ENCODE peak calls at places on chromosome 21, in seven cellular contexts. L is bronchial epithelial cell, U is hepatocyte, Z is GM06990, C is fibroblast of lung, Y is cardiac muscle cell, H is mucosa of descending colon. J is an unnamed sample.

GRCh38 chr21:42799516-42799915 is 79.8 kb downstream of the WDR4 start:
- DNase-seq in L (peak; percentile 94), U (no peak), Z (no peak), C (no peak), Y (no peak), H (no peak), J (no peak)

GRCh38 chr21:16644690-16645089 is 868.2 kb upstream of the CXADR start:
- DNase-seq in L (peak; percentile 47), U (no peak), Z (no peak), C (peak; percentile 44), Y (peak; percentile 40), H (no peak), J (no peak)

GRCh38 chr21:34834307-34834706 is 165.5 kb downstream of the CLIC6 start:
- DNase-seq in L (no peak), U (no peak), Z (no peak), C (no peak), Y (no peak), H (no peak), J (no peak)

GRCh38 chr21:15771311-15771710 is 41.5 kb downstream of the USP25 start:
- DNase-seq in L (no peak), U (no peak), Z (no peak), C (no peak), Y (no peak), H (no peak), J (no peak)

GRCh38 chr21:19198801-19199200 is 795.2 kb upstream of the TMPRSS15 start:
- DNase-seq in L (no peak), U (no peak), Z (no peak), C (no peak), Y (no peak), H (no peak), J (no peak)

GRCh38 chr21:16678479-16678878 is 834.4 kb upstream of the CXADR start:
- DNase-seq in L (no peak), U (no peak), Z (no peak), C (no peak), Y (peak; percentile 24), H (no peak), J (no peak)

GRCh38 chr21:40512590-40512989 is 334.4 kb downstream of the DSCAM start:
- DNase-seq in L (no peak), U (no peak), Z (no peak), C (no peak), Y (no peak), H (no peak), J (no peak)

GRCh38 chr21:17554619-17555472 is 42.0 kb downstream of the CXADR start:
- DNase-seq in L (no peak), U (no peak), Z (no peak), C (peak; percentile 5), Y (no peak), H (peak; percentile 17), J (no peak)

GRCh38 chr21:19704832-19705231 is 1293.4 kb upstream of the NCAM2 start:
- DNase-seq in L (no peak), U (no peak), Z (no peak), C (no peak), Y (no peak), H (no peak), J (no peak)

GRCh38 chr21:28393279-28393678 is 599.4 kb downstream of the LTN1 start:
- DNase-seq in L (peak; percentile 97), U (peak; percentile 59), Z (no peak), C (peak; percentile 29), Y (no peak), H (peak; percentile 91), J (no peak)

GRCh38 chr21:35401476-35401875 is 352.4 kb upstream of the RUNX1 start:
- DNase-seq in L (no peak), U (no peak), Z (no peak), C (peak; percentile 90), Y (no peak), H (no peak), J (peak; percentile 27)

GRCh38 chr21:26850116-26850643 is 5.0 kb upstream of the ADAMTS1 start:
- DNase-seq in L (peak; percentile 68), U (peak; percentile 37), Z (no peak), C (peak; percentile 29), Y (peak; percentile 76), H (no peak), J (no peak)

GRCh38 chr21:39938086-39938611 is 70.9 kb downstream of the PCP4 start:
- DNase-seq in L (no peak), U (no peak), Z (no peak), C (no peak), Y (no peak), H (no peak), J (no peak)

GRCh38 chr21:34181418-34181817 is 108.0 kb downstream of the MRPS6 start:
- DNase-seq in L (no peak), U (no peak), Z (no peak), C (no peak), Y (no peak), H (no peak), J (no peak)

GRCh38 chr21:26389971-26390641 is 183.0 kb downstream of the CYYR1 start:
- DNase-seq in L (peak; percentile 100), U (no peak), Z (no peak), C (peak; percentile 77), Y (peak; percentile 10), H (no peak), J (peak; percentile 53)

GRCh38 chr21:35216966-35217365 is 167.9 kb upstream of the RUNX1 start:
- DNase-seq in L (no peak), U (no peak), Z (no peak), C (no peak), Y (no peak), H (no peak), J (no peak)

GRCh38 chr21:42199488-42200463 is 19.2 kb upstream of the ABCG1 start:
- DNase-seq in L (peak; percentile 97), U (peak; percentile 56), Z (no peak), C (peak; percentile 44), Y (peak; percentile 85), H (peak; percentile 51), J (peak; percentile 9)

GRCh38 chr21:18529253-18529652 is 125.7 kb upstream of the TMPRSS15 start:
- DNase-seq in L (peak; percentile 68), U (peak; percentile 17), Z (no peak), C (peak; percentile 94), Y (peak; percentile 1), H (no peak), J (peak; percentile 96)

GRCh38 chr21:42574234-42575027 is 60.8 kb downstream of the SLC37A1 start:
- DNase-seq in L (no peak), U (no peak), Z (no peak), C (peak; percentile 13), Y (peak; percentile 44), H (no peak), J (peak; percentile 35)

GRCh38 chr21:35227774-35228173 is 178.7 kb upstream of the RUNX1 start:
- DNase-seq in L (no peak), U (no peak), Z (peak; percentile 68), C (no peak), Y (no peak), H (no peak), J (no peak)

GRCh38 chr21:28442624-28443023 is 550.1 kb downstream of the LTN1 start:
- DNase-seq in L (peak; percentile 72), U (no peak), Z (no peak), C (peak; percentile 72), Y (peak; percentile 61), H (no peak), J (peak; percentile 65)

GRCh38 chr21:34661848-34662247 is 6.9 kb upstream of the CLIC6 start:
- DNase-seq in L (no peak), U (no peak), Z (no peak), C (no peak), Y (no peak), H (no peak), J (no peak)

GRCh38 chr21:28018741-28019669 is 973.7 kb downstream of the LTN1 start:
- DNase-seq in L (no peak), U (peak; percentile 12), Z (peak; percentile 22), C (no peak), Y (peak; percentile 12), H (no peak), J (no peak)

GRCh38 chr21:19322360-19322759 is 918.8 kb upstream of the TMPRSS15 start:
- DNase-seq in L (no peak), U (no peak), Z (no peak), C (no peak), Y (peak; percentile 3), H (no peak), J (no peak)

GRCh38 chr21:44893278-44893556 is 19.7 kb upstream of the PTTG1IP start:
- DNase-seq in L (no peak), U (no peak), Z (no peak), C (no peak), Y (no peak), H (no peak), J (no peak)
- H3K36me3 ChIP-seq in L (no peaks in the 10 kb centered on the region), U (no peaks in the 10 kb centered on the region), Z (peaks cover 17% of the 10 kb centered on the region), C (no peaks in the 10 kb centered on the region), Y (no peaks in the 10 kb centered on the region), H (no peaks in the 10 kb centered on the region), J (no peaks in the 10 kb centered on the region)

DNA sequence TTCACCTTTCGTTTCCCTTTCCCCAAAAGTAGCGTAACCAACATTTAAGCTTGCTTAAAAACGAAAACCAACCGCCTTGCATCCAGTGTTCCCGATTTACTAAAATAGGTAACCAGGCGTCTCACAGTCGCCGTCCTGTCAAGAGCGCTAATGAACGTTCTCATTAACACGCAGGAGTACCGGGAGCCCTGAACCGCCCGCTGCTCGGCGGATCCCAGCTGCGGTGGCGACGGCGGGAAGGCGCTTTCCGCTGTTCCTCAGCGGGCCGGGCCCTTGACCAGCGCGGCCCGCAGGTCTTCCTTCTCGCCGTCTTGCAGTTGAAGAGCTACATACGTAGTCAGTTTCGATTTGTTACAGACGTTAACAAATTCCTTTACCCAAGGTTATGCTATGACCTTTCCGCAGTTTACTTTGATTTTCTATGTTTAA is 2.0 kb downstream of the OLIG1 start:
- DNase-seq in L (no peak), U (no peak), Z (peak; percentile 18), C (peak; percentile 21), Y (peak; percentile 31), H (no peak), J (no peak)
- H3K4me3 ChIP-seq in L (no peak overlapping the region), U (no peak overlapping the region), Z (peak overlapping the region; percentile 22), C (peak overlapping the region; percentile 38), Y (peak overlapping the region; percentile 37), H (no peak overlapping the region), J (peak overlapping the region; percentile 20)

GRCh38 chr21:25350056-25350455 is 257.2 kb downstream of the MRPL39 start:
- DNase-seq in L (no peak), U (peak; percentile 12), Z (no peak), C (peak; percentile 32), Y (peak; percentile 49), H (no peak), J (peak; percentile 71)
- TF ChIP-seq CTCF in L (peak; percentile 5), U (peak; percentile 22), Z (peak; percentile 59), C (peak; percentile 80), Y (peak; percentile 65), H (no peak), J (peak; percentile 86)

DNA sequence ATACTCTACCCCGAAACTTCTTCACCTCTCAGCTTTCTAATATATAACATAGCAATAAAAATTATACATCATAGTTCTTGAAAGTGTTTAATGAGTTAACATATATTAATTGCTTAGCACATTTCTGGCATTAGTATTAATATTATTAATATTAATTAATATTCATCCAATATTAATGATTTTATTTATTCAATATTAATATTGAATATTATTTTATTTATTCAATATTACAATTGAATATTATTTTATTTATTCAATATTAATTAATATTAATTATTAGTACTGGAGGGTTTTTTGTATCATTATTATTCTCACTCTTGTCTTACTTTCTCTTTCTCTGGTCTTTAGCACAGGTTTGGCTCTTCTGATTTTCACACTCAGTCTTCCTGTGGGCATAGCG is 105.2 kb downstream of the GRIK1 start:
- DNase-seq in L (no peak), U (no peak), Z (no peak), C (no peak), Y (no peak), H (no peak), J (no peak)
- H3K36me3 ChIP-seq in L (no peaks in the 10 kb centered on the region), U (no peaks in the 10 kb centered on the region), Z (no peaks in the 10 kb centered on the region), C (no peaks in the 10 kb centered on the region), Y (no peaks in the 10 kb centered on the region), H (no peaks in the 10 kb centered on the region), J (no peaks in the 10 kb centered on the region)